ENCODE peak calls at places on chromosomes 1 and 21, in ten cellular contexts. B is H54, L is heart left ventricle, T is H1, W is HCT116, K is thyroid gland, D is right lobe of liver, M is IMR-90, Z is A549, I is GM12892. S is an unnamed sample.

GRCh38 chr1:47432071-47433036 is 5.5 kb upstream of the FOXD2 start:
- DNase-seq in B (peak; percentile 34), L (peak; percentile 77), T (peak; percentile 94), W (no peak), K (peak; percentile 77), D (no peak), M (peak; percentile 79), Z (peak; percentile 61), I (no peak), S (peak; percentile 28)

GRCh38 chr1:203186446-203187305 is at the start of gene CHI3L1:
- DNase-seq in B (no peak), L (peak; percentile 20), T (no peak), W (no peak), K (peak; percentile 66), D (no peak), M (no peak), Z (no peak), I (no peak), S (peak; percentile 24)

GRCh38 chr1:25065246-25066238 is 135.5 kb upstream of the RUNX3 start:
- DNase-seq in B (no peak), L (no peak), T (no peak), W (no peak), K (peak; percentile 4), D (peak; percentile 50), M (peak; percentile 27), Z (no peak), I (no peak), S (no peak)

GRCh38 chr1:114716304-114717158 is at the start of gene NRAS:
- DNase-seq in B (peak; percentile 68), L (peak; percentile 97), T (peak; percentile 98), W (peak; percentile 79), K (peak; percentile 94), D (peak; percentile 96), M (peak; percentile 91), Z (peak; percentile 62), I (peak; percentile 77), S (peak; percentile 89)

GRCh38 chr1:222466150-222466865 is 81.6 kb downstream of the HHIPL2 start:
- DNase-seq in B (no peak), L (no peak), T (no peak), W (no peak), K (no peak), D (no peak), M (no peak), Z (peak; percentile 38), I (no peak), S (no peak)

GRCh38 chr1:7117599-7118281 is 332.5 kb downstream of the CAMTA1 start:
- DNase-seq in B (peak; percentile 45), L (no peak), T (peak; percentile 52), W (peak; percentile 85), K (peak; percentile 45), D (no peak), M (peak; percentile 94), Z (peak; percentile 46), I (no peak), S (no peak)

GRCh38 chr21:45985471-45986315 is 4.1 kb downstream of the COL6A1 start:
- DNase-seq in B (no peak), L (peak; percentile 56), T (no peak), W (no peak), K (no peak), D (peak; percentile 52), M (no peak), Z (no peak), I (no peak), S (peak; percentile 37)

GRCh38 chr21:45269861-45270260 is 17.8 kb downstream of the POFUT2 start:
- DNase-seq in B (no peak), L (peak; percentile 6), T (no peak), W (no peak), K (no peak), D (peak; percentile 44), M (no peak), Z (no peak), I (no peak), S (peak; percentile 6)

GRCh38 chr1:227059076-227059475 is 119.0 kb downstream of the COQ8A start:
- DNase-seq in B (no peak), L (no peak), T (no peak), W (no peak), K (no peak), D (no peak), M (no peak), Z (no peak), I (no peak), S (no peak)

GRCh38 chr1:16243936-16244649 is 7.1 kb upstream of the CPLANE2 start:
- DNase-seq in B (peak; percentile 60), L (peak; percentile 80), T (peak; percentile 90), W (peak; percentile 65), K (peak; percentile 87), D (peak; percentile 72), M (peak; percentile 81), Z (peak; percentile 73), I (peak; percentile 55), S (peak; percentile 76)

GRCh38 chr21:34271452-34271851 is 92.4 kb upstream of the KCNE2 start:
- DNase-seq in B (no peak), L (no peak), T (no peak), W (no peak), K (no peak), D (no peak), M (no peak), Z (no peak), I (no peak), S (no peak)

GRCh38 chr1:171251741-171252300 is 3.5 kb downstream of the FMO1 start:
- DNase-seq in B (no peak), L (no peak), T (no peak), W (no peak), K (no peak), D (no peak), M (peak; percentile 33), Z (peak; percentile 38), I (no peak), S (peak; percentile 52)

GRCh38 chr1:115718011-115718754 is 50.3 kb downstream of the CASQ2 start:
- DNase-seq in B (no peak), L (no peak), T (no peak), W (no peak), K (no peak), D (no peak), M (no peak), Z (no peak), I (no peak), S (no peak)

DNA sequence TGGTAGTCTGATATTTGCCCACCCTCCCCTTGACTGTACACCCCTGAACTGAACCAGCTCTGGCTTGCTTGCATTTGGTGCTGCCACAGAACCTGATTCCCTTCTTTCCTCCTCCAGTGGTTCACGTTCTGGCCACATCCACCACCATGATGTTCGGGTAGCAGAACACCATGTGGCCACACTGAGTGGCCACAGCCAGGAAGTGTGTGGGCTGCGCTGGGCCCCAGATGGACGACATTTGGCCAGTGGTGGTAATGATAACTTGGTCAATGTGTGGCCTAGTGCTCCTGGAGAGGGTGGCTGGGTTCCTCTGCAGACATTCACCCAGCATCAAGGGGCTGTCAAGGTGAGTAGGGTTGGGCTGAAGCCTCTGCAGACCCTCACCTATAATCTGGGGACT is 1.8 kb downstream of the CDC20 start:
- DNase-seq in B (no peak), L (no peak), T (no peak), W (no peak), K (no peak), D (no peak), M (no peak), Z (no peak), I (no peak), S (no peak)
- TF ChIP-seq POLR2A in B (no peak), L (no peak), T (no peak), W (no peak), K (no peak), D (no peak), M (no peak), Z (no peak), I (no peak), S (no peak)

GRCh38 chr1:77744576-77744975 is 15.1 kb downstream of the USP33 start:
- DNase-seq in B (no peak), L (no peak), T (no peak), W (no peak), K (peak; percentile 27), D (no peak), M (no peak), Z (no peak), I (no peak), S (no peak)
- TF ChIP-seq POLR2A in B (no peak), L (no peak), T (no peak), W (no peak), K (no peak), D (no peak), M (no peak), Z (no peak), I (no peak), S (no peak)

GRCh38 chr1:74271503-74271902 is 36.3 kb downstream of the TNNI3K start:
- DNase-seq in B (no peak), L (no peak), T (no peak), W (no peak), K (no peak), D (no peak), M (no peak), Z (no peak), I (no peak), S (no peak)

DNA sequence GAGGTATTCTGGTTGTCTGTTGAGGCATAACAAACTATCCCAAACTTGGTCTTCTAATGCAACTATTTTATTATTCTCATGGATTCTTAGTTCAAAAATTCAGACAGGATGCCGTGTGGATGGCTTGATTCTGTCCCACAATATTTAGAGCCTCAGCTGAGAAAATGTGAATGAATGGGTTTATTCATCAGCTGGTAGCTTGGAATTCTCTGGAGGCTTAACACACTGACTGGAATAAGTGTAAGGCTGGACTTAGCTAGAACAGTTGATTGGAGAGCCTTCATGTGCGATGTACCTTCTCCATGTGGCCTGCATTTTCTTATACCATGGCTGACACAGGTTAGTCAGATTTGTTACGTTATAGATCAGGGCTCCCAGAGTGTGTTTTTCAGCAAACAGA is 30.8 kb downstream of the TNNI3K start:
- DNase-seq in B (no peak), L (no peak), T (no peak), W (no peak), K (no peak), D (no peak), M (no peak), Z (no peak), I (no peak), S (no peak)
- TF ChIP-seq POLR2A in B (no peak), L (no peak), T (no peak), W (no peak), K (no peak), D (no peak), M (no peak), Z (no peak), I (no peak), S (no peak)

DNA sequence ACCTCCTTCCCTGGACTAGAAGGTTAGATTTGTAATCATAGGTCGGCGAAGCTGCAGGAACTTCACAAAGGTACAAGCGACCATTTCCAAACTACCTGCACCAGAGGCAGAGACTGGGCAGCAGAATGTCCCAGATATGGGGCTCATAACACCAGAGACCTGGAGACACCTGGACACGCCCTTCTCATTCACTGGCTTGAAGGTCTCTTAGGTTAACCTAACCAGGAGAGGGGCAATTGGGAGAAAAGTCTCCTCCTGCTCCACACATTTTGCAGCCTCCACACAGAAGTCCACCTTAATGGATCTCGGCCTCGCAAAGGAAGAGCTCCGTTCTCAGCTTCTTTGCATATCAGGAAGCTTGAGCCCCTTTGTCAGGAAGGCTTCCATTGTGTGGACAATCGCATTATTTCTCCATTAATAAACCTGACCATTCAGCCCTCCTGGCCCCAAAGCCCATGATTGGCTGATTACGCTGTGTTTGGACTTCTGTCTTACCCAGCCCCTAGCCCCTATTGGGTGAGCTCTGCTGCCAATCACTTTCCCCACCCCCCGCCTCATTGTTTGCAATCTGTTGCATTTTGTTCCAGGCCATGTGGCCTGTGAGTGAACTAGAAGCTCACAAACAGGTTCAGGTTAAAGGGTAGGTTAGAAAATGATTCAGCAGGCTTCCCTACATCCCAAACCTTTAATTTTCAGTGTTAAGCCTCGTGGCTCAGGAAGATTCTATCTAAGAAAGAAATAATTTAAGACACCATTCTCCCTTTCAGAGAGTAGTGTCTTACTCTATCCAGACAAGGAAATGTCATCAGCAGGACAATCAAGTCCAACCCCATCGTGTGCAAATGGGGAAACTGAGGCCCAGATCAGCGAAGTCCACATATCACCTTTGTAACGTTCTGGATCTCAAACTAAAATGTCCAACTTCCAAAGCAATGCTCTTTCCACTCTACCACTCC is 2.8 kb downstream of the MYCL start:
- DNase-seq in B (peak; percentile 84), L (no peak), T (peak; percentile 83), W (peak; percentile 75), K (peak; percentile 51), D (peak; percentile 91), M (peak; percentile 64), Z (peak; percentile 84), I (no peak), S (no peak)
- TF ChIP-seq POLR2A in B (no peak), L (no peak), T (peak; percentile 29), W (peak; percentile 50), K (no peak), D (no peak), M (no peak), Z (no peak), I (no peak), S (no peak)